ENCODE peak calls at places on chromosomes 4 and X, in six cellular contexts. One of them, this sample, is unnamed.

GRCh38 chr4:119498520-119498919 is 130.1 kb downstream of the PDE5A start:
- DNase-seq in HepG2: peak
- DNase-seq in A549: no peak
- DNase-seq in HCT116: no peak
- DNase-seq in H1: no peak
- DNase-seq in K562: no peak
- DNase-seq in this sample: peak

GRCh38 chr4:86840858-86841257 is 8.3 kb downstream of the SLC10A6 start:
- DNase-seq in A549: no peak
- DNase-seq in K562: no peak
- DNase-seq in HepG2: no peak
- DNase-seq in H1: no peak
- DNase-seq in HCT116: no peak
- DNase-seq in this sample: no peak

GRCh38 chrX:154738013-154738738 is 12.7 kb downstream of the GAB3 start:
- DNase-seq in K562: peak
- DNase-seq in H1: no peak
- DNase-seq in HCT116: no peak
- DNase-seq in A549: no peak
- DNase-seq in HepG2: no peak
- DNase-seq in this sample: peak

GRCh38 chr4:143882892-143883291 is 22.5 kb downstream of the GYPE start:
- DNase-seq in HepG2: no peak
- DNase-seq in HCT116: no peak
- DNase-seq in A549: no peak
- DNase-seq in H1: no peak
- DNase-seq in K562: no peak
- DNase-seq in this sample: no peak

GRCh38 chr4:45946699-45947098 is 177.2 kb downstream of the GABRG1 start:
- DNase-seq in HepG2: no peak
- DNase-seq in HCT116: no peak
- DNase-seq in A549: no peak
- DNase-seq in K562: no peak
- DNase-seq in H1: no peak
- DNase-seq in this sample: no peak

GRCh38 chr4:122857160-122857559 is 30.5 kb downstream of the FGF2 start:
- DNase-seq in HepG2: no peak
- DNase-seq in H1: no peak
- DNase-seq in HCT116: no peak
- DNase-seq in K562: no peak
- DNase-seq in A549: no peak
- DNase-seq in this sample: no peak

GRCh38 chr4:165872443-165873297 is at the start of gene TLL1:
- DNase-seq in A549: no peak
- DNase-seq in HepG2: no peak
- DNase-seq in HCT116: no peak
- DNase-seq in H1: no peak
- DNase-seq in K562: no peak
- DNase-seq in this sample: no peak

GRCh38 chr4:27358269-27358668 is 497.6 kb downstream of the STIM2 start:
- DNase-seq in K562: no peak
- DNase-seq in H1: no peak
- DNase-seq in HepG2: no peak
- DNase-seq in HCT116: no peak
- DNase-seq in A549: no peak
- DNase-seq in this sample: no peak

GRCh38 chr4:184787766-184788503 is 37.8 kb downstream of the ACSL1 start:
- DNase-seq in K562: no peak
- DNase-seq in A549: no peak
- DNase-seq in H1: no peak
- DNase-seq in HCT116: no peak
- DNase-seq in HepG2: no peak
- DNase-seq in this sample: no peak

GRCh38 chr4:26648260-26648659 is 64.4 kb downstream of the TBC1D19 start:
- DNase-seq in K562: no peak
- DNase-seq in HepG2: no peak
- DNase-seq in A549: no peak
- DNase-seq in HCT116: no peak
- DNase-seq in H1: no peak
- DNase-seq in this sample: no peak

GRCh38 chr4:6887591-6888371 is 21.8 kb upstream of the TBC1D14 start:
- DNase-seq in A549: no peak
- DNase-seq in H1: no peak
- DNase-seq in HepG2: no peak
- DNase-seq in HCT116: no peak
- DNase-seq in K562: peak
- DNase-seq in this sample: peak

GRCh38 chrX:68415289-68415688 is 18.0 kb downstream of the OPHN1 start:
- DNase-seq in HepG2: no peak
- DNase-seq in H1: no peak
- DNase-seq in HCT116: no peak
- DNase-seq in A549: no peak
- DNase-seq in K562: no peak
- DNase-seq in this sample: no peak

GRCh38 chr4:152360045-152360410 is 175.9 kb downstream of the FBXW7 start:
- DNase-seq in K562: no peak
- DNase-seq in HepG2: no peak
- DNase-seq in HCT116: no peak
- DNase-seq in A549: no peak
- DNase-seq in H1: no peak
- DNase-seq in this sample: peak

GRCh38 chr4:152359208-152360044 is 176.5 kb downstream of the FBXW7 start:
- DNase-seq in H1: no peak
- DNase-seq in HCT116: no peak
- DNase-seq in K562: no peak
- DNase-seq in HepG2: no peak
- DNase-seq in A549: no peak
- DNase-seq in this sample: peak

GRCh38 chr4:152357206-152357605 is 178.7 kb downstream of the FBXW7 start:
- DNase-seq in K562: no peak
- DNase-seq in A549: peak
- DNase-seq in HepG2: no peak
- DNase-seq in HCT116: no peak
- DNase-seq in H1: no peak
- DNase-seq in this sample: peak

GRCh38 chr4:152352645-152353116 is 183.2 kb downstream of the FBXW7 start:
- DNase-seq in A549: peak
- DNase-seq in HCT116: peak
- DNase-seq in K562: peak
- DNase-seq in H1: peak
- DNase-seq in HepG2: peak
- DNase-seq in this sample: peak

GRCh38 chr4:152356428-152357034 is 179.4 kb downstream of the FBXW7 start:
- DNase-seq in K562: no peak
- DNase-seq in H1: no peak
- DNase-seq in A549: no peak
- DNase-seq in HCT116: no peak
- DNase-seq in HepG2: peak
- DNase-seq in this sample: no peak
- TF ChIP-seq CTCF in K562: no peak
- TF ChIP-seq CTCF in H1: no peak
- TF ChIP-seq CTCF in A549: peak
- TF ChIP-seq CTCF in HCT116: no peak
- TF ChIP-seq CTCF in HepG2: no peak
- TF ChIP-seq CTCF in this sample: no peak

GRCh38 chrX:117636826-117637225 is 479.8 kb downstream of the KLHL13 start:
- DNase-seq in HCT116: no peak
- DNase-seq in H1: no peak
- DNase-seq in K562: no peak
- DNase-seq in A549: no peak
- DNase-seq in HepG2: no peak
- DNase-seq in this sample: no peak

GRCh38 chrX:117645639-117646038 is 471.0 kb downstream of the KLHL13 start:
- DNase-seq in H1: no peak
- DNase-seq in K562: no peak
- DNase-seq in HepG2: no peak
- DNase-seq in HCT116: no peak
- DNase-seq in A549: no peak
- DNase-seq in this sample: peak

GRCh38 chrX:117641913-117642656 is 474.5 kb downstream of the KLHL13 start:
- DNase-seq in K562: no peak
- DNase-seq in A549: no peak
- DNase-seq in H1: no peak
- DNase-seq in HCT116: no peak
- DNase-seq in HepG2: no peak
- DNase-seq in this sample: no peak
- TF ChIP-seq POLR2A in K562: no peak
- TF ChIP-seq POLR2A in A549: no peak
- TF ChIP-seq POLR2A in H1: no peak
- TF ChIP-seq POLR2A in HCT116: no peak
- TF ChIP-seq POLR2A in HepG2: no peak
- TF ChIP-seq POLR2A in this sample: no peak

GRCh38 chrX:94977562-94977961 is 1303.6 kb downstream of the FAM133A start:
- DNase-seq in K562: no peak
- DNase-seq in HepG2: no peak
- DNase-seq in HCT116: no peak
- DNase-seq in A549: no peak
- DNase-seq in H1: no peak
- DNase-seq in this sample: no peak

GRCh38 chrX:94977986-94978385 is 1304.0 kb downstream of the FAM133A start:
- DNase-seq in HepG2: no peak
- DNase-seq in H1: no peak
- DNase-seq in A549: no peak
- DNase-seq in HCT116: no peak
- DNase-seq in K562: no peak
- DNase-seq in this sample: no peak
- TF ChIP-seq MAX in HepG2: no peak
- TF ChIP-seq MAX in H1: no peak
- TF ChIP-seq MAX in A549: no peak
- TF ChIP-seq MAX in HCT116: no peak
- TF ChIP-seq MAX in K562: no peak
- TF ChIP-seq MAX in this sample: no peak

GRCh38 chrX:3548743-3549441 is 164.6 kb downstream of the PRKX start:
- DNase-seq in H1: no peak
- DNase-seq in K562: no peak
- DNase-seq in HCT116: peak
- DNase-seq in A549: peak
- DNase-seq in HepG2: peak
- DNase-seq in this sample: peak
- TF ChIP-seq CTCF in H1: no peak
- TF ChIP-seq CTCF in K562: no peak
- TF ChIP-seq CTCF in HCT116: peak
- TF ChIP-seq CTCF in A549: peak
- TF ChIP-seq CTCF in HepG2: peak
- TF ChIP-seq CTCF in this sample: no peak

DNA sequence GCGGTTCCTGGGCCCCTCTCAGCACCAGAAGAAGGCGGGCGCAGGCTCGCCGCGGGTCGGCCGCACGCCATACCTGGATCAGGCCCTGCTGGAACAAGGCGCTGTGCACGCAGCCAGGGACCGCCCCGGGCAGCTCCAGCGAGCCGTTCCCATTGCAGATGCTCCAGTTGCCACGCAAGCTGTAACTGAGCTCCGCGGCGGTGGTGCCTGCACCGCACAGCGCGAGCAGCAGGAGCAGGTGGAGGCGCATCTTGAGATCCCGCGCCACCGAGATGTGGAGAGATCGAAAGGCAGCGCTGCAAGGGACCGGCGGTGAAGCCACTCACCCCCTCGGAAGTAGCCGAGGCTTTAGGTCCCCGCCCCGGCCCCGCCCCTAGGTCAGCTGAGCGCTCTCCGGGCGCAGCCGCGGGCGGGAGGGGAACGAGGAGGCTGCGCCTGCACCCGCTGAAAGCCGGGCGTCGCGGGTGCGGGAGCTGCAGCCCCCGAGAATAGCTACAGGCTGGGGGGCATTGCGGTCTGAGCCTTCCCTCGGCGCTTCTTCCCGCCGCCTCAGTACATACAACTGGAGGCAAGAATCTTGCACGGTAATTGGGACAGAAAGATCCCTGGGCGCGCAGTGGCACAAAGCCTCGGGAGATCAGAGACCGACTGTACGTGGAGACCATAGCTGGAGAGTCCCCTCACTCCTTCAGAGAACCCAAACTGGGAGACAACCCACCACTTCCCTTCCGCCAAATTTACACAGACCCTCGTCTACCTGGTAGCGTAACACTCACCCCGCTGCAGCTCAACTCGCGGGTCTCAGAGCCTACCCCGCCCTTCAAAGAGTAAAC is at the start of gene MANBA:
- DNase-seq in HCT116: peak
- DNase-seq in A549: peak
- DNase-seq in K562: peak
- DNase-seq in H1: peak
- DNase-seq in HepG2: peak
- DNase-seq in this sample: peak
- TF ChIP-seq POLR2A in HCT116: peak
- TF ChIP-seq POLR2A in A549: peak
- TF ChIP-seq POLR2A in K562: peak
- TF ChIP-seq POLR2A in H1: peak
- TF ChIP-seq POLR2A in HepG2: peak
- TF ChIP-seq POLR2A in this sample: peak

GRCh38 chrX:19515615-19516105 is 352 bp upstream of the MAP3K15 start:
- DNase-seq in H1: no peak
- DNase-seq in K562: no peak
- DNase-seq in HepG2: no peak
- DNase-seq in HCT116: no peak
- DNase-seq in A549: peak
- DNase-seq in this sample: peak
- TF ChIP-seq MAX in H1: no peak
- TF ChIP-seq MAX in K562: no peak
- TF ChIP-seq MAX in HepG2: no peak
- TF ChIP-seq MAX in HCT116: no peak
- TF ChIP-seq MAX in A549: no peak
- TF ChIP-seq MAX in this sample: no peak

GRCh38 chr4:103996059-103996458 is 276.3 kb upstream of the TACR3 start:
- DNase-seq in HCT116: peak
- DNase-seq in HepG2: no peak
- DNase-seq in H1: no peak
- DNase-seq in K562: no peak
- DNase-seq in A549: peak
- DNase-seq in this sample: no peak
- TF ChIP-seq CTCF in HCT116: peak
- TF ChIP-seq CTCF in HepG2: peak
- TF ChIP-seq CTCF in H1: no peak
- TF ChIP-seq CTCF in K562: no peak
- TF ChIP-seq CTCF in A549: peak
- TF ChIP-seq CTCF in this sample: no peak

DNA sequence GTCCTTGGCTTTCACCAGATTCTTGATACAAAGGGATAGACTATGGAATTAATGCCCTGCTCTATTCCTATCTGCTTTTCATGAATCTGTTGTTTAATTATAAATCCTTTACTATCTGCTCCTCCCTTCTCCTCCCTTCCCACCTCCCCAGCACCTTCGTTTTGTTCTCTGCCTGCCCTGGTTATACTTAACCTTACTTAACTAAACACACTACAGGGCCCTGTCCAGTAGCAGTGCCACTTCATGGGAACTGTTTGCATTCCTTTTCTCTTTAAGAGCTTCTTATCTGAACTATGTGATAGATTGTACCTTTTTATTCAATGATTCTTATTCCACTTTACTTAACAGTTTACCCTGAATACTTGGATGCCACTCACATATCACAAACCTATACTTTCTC is 830 bp downstream of the HOPX start:
- DNase-seq in K562: no peak
- DNase-seq in HepG2: no peak
- DNase-seq in H1: no peak
- DNase-seq in HCT116: no peak
- DNase-seq in A549: no peak
- DNase-seq in this sample: no peak
- TF ChIP-seq POLR2A in K562: no peak
- TF ChIP-seq POLR2A in HepG2: no peak
- TF ChIP-seq POLR2A in H1: no peak
- TF ChIP-seq POLR2A in HCT116: no peak
- TF ChIP-seq POLR2A in A549: no peak
- TF ChIP-seq POLR2A in this sample: no peak

GRCh38 chr4:12359420-12359819 is 930.7 kb upstream of the HS3ST1 start:
- DNase-seq in HCT116: no peak
- DNase-seq in H1: no peak
- DNase-seq in A549: no peak
- DNase-seq in K562: no peak
- DNase-seq in HepG2: no peak
- DNase-seq in this sample: peak
- TF ChIP-seq MAX in HCT116: no peak
- TF ChIP-seq MAX in H1: no peak
- TF ChIP-seq MAX in A549: no peak
- TF ChIP-seq MAX in K562: no peak
- TF ChIP-seq MAX in HepG2: no peak
- TF ChIP-seq MAX in this sample: no peak